ENCODE peak calls at places on chromosomes 2 and 18, in seven cellular contexts. V, O, L, W, Q, M and U are unnamed samples.

GRCh38 chr2:60354713-60355112 is 198.7 kb downstream of the BCL11A start:
- DNase-seq in V (no peak), O (no peak), L (no peak), W (no peak), Q (no peak), M (no peak), U (no peak)

GRCh38 chr2:10566021-10566420 is 117.9 kb upstream of the ODC1 start:
- DNase-seq in V (no peak), O (no peak), L (no peak), W (no peak), Q (no peak), M (no peak), U (no peak)

GRCh38 chr2:44275915-44276279 is 617 bp downstream of the SLC3A1 start:
- DNase-seq in V (no peak), O (no peak), L (no peak), W (no peak), Q (no peak), M (peak), U (peak)

GRCh38 chr2:54710216-54710615 is 13.2 kb upstream of the EML6 start:
- DNase-seq in V (no peak), O (no peak), L (no peak), W (no peak), Q (no peak), M (no peak), U (no peak)

GRCh38 chr2:151374426-151374825 is 17.0 kb downstream of the TNFAIP6 start:
- DNase-seq in V (no peak), O (no peak), L (peak), W (no peak), Q (no peak), M (peak), U (peak)

GRCh38 chr2:218893349-218894167 is 12.9 kb downstream of the WNT10A start:
- DNase-seq in V (no peak), O (no peak), L (no peak), W (no peak), Q (no peak), M (no peak), U (no peak)

GRCh38 chr2:105553538-105554196 is 154.8 kb upstream of the FHL2 start:
- DNase-seq in V (no peak), O (peak), L (no peak), W (no peak), Q (no peak), M (peak), U (peak)

GRCh38 chr2:20093263-20094141 is 42.1 kb upstream of the LAPTM4A start:
- DNase-seq in V (no peak), O (peak), L (no peak), W (no peak), Q (peak), M (peak), U (peak)

GRCh38 chr2:54787270-54787669 is 63.8 kb downstream of the EML6 start:
- DNase-seq in V (no peak), O (no peak), L (no peak), W (no peak), Q (no peak), M (no peak), U (no peak)

GRCh38 chr2:177537241-177537640 is 144.7 kb downstream of the AGPS start:
- DNase-seq in V (no peak), O (no peak), L (no peak), W (no peak), Q (no peak), M (no peak), U (no peak)

GRCh38 chr2:112480540-112481049 is 1.4 kb upstream of the TTL start:
- DNase-seq in V (no peak), O (peak), L (no peak), W (no peak), Q (no peak), M (no peak), U (no peak)

GRCh38 chr2:179429060-179429471 is 164.4 kb upstream of the SESTD1 start:
- DNase-seq in V (no peak), O (no peak), L (no peak), W (no peak), Q (no peak), M (no peak), U (no peak)
- H3K4me3 ChIP-seq in V (no peak), O (no peak), L (no peak), W (no peak), Q (no peak), M (no peak), U (no peak)

GRCh38 chr18:478679-479078 is 21.8 kb downstream of the COLEC12 start:
- DNase-seq in V (no peak), O (no peak), L (no peak), W (no peak), Q (no peak), M (peak), U (peak)

GRCh38 chr18:474416-474815 is 26.1 kb downstream of the COLEC12 start:
- DNase-seq in V (no peak), O (no peak), L (no peak), W (no peak), Q (no peak), M (no peak), U (peak)

GRCh38 chr18:476368-476767 is 24.1 kb downstream of the COLEC12 start:
- DNase-seq in V (no peak), O (no peak), L (no peak), W (no peak), Q (no peak), M (no peak), U (no peak)

GRCh38 chr18:475202-475624 is 25.3 kb downstream of the COLEC12 start:
- DNase-seq in V (no peak), O (no peak), L (no peak), W (no peak), Q (peak), M (peak), U (peak)

GRCh38 chr18:477565-477964 is 22.9 kb downstream of the COLEC12 start:
- DNase-seq in V (no peak), O (no peak), L (no peak), W (no peak), Q (no peak), M (no peak), U (no peak)
- TF ChIP-seq CTCF in V (peak), O (no peak), L (peak), W (no peak), Q (no peak), M (peak), U (peak)

GRCh38 chr2:64937341-64938230 is 51.6 kb upstream of the SLC1A4 start:
- DNase-seq in V (peak), O (peak), L (peak), W (no peak), Q (peak), M (no peak), U (no peak)
- H3K4me3 ChIP-seq in V (no peak), O (peak), L (peak), W (no peak), Q (no peak), M (no peak), U (no peak)

GRCh38 chr2:96305091-96305978 is at the start of gene SNRNP200:
- DNase-seq in V (peak), O (peak), L (peak), W (peak), Q (peak), M (peak), U (peak)
- TF ChIP-seq CTCF in V (no peak), O (no peak), L (no peak), W (no peak), Q (no peak), M (no peak), U (no peak)

GRCh38 chr2:64019975-64020281 is 700 bp upstream of the VPS54 start:
- DNase-seq in V (no peak), O (no peak), L (no peak), W (no peak), Q (no peak), M (no peak), U (no peak)
- H3K4me3 ChIP-seq in V (peak), O (no peak), L (peak), W (no peak), Q (peak), M (no peak), U (no peak)

GRCh38 chr2:232315049-232315922 is 63.3 kb upstream of the ALPP start:
- DNase-seq in V (peak), O (peak), L (peak), W (peak), Q (peak), M (peak), U (peak)
- TF ChIP-seq CTCF in V (no peak), O (no peak), L (peak), W (peak), Q (no peak), M (peak), U (peak)

GRCh38 chr2:128537646-128538045 is 219.0 kb upstream of the HS6ST1 start:
- DNase-seq in V (no peak), O (no peak), L (no peak), W (no peak), Q (no peak), M (no peak), U (no peak)
- H3K4me3 ChIP-seq in V (no peak), O (no peak), L (no peak), W (no peak), Q (no peak), M (no peak), U (no peak)

DNA sequence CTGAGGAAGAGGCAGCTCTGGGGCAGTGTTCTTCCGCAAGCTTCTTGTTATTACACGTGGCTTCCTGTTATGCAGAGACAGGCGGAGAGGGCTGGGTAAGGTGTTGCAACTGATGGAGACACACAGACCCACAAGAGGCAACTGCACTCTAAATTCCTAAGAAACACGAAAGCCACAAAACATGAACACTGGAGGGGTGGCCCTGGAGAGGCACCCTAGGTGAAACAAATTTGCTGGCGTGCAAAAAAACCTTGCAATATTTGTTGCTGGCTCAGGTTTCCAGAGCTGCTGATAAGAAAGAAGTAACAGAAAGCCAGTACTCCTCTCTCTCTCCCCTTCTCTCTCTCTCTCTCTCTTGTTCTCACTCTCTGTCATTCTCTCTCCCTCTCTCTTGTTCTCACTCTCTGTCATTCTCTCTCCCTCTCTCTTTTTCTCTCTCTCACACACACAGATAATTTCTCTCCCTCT is 31.8 kb downstream of the ARHGAP25 start:
- DNase-seq in V (no peak), O (peak), L (no peak), W (peak), Q (peak), M (no peak), U (peak)
- TF ChIP-seq CTCF in V (no peak), O (no peak), L (no peak), W (no peak), Q (no peak), M (no peak), U (no peak)

GRCh38 chr2:84938194-84938879 is 32.6 kb upstream of the KCMF1 start:
- DNase-seq in V (no peak), O (peak), L (peak), W (no peak), Q (no peak), M (no peak), U (no peak)

GRCh38 chr2:84939426-84940087 is 31.4 kb upstream of the KCMF1 start:
- DNase-seq in V (no peak), O (peak), L (peak), W (no peak), Q (no peak), M (no peak), U (no peak)

GRCh38 chr2:84942166-84942565 is 28.8 kb upstream of the KCMF1 start:
- DNase-seq in V (no peak), O (no peak), L (no peak), W (no peak), Q (no peak), M (no peak), U (no peak)

GRCh38 chr2:84940836-84941412 is 30.0 kb upstream of the KCMF1 start:
- DNase-seq in V (no peak), O (peak), L (no peak), W (no peak), Q (no peak), M (no peak), U (no peak)

DNA sequence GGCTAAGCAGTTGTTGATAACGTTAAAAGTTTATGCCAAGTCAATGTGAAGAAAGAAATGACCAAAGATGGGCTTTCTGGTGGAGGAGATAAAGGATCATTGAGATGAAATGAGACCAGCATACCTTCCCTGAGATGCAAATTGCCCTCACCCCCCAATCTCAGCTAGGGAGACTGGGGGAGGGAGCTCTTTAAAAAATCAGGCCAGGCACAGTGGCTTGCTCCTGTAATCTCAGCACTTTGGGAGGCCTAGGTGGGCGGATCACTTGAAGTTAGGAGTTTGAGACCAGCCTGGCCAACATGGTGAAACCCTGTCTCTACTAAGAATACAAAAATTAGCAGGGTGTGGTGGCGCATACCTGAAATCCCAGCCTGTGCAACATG is 30.9 kb upstream of the KCMF1 start:
- DNase-seq in V (no peak), O (peak), L (no peak), W (no peak), Q (no peak), M (no peak), U (no peak)
- H3K4me3 ChIP-seq in V (no peak), O (no peak), L (peak), W (no peak), Q (no peak), M (no peak), U (no peak)

GRCh38 chr2:226796840-226797288 is 2.8 kb downstream of the IRS1 start:
- DNase-seq in V (peak), O (peak), L (no peak), W (no peak), Q (peak), M (peak), U (peak)
- TF ChIP-seq CTCF in V (no peak), O (peak), L (peak), W (no peak), Q (peak), M (peak), U (peak)